ENCODE peak calls at places on chromosomes 3 and 15, in five cellular contexts. R is H1; V is stimulated activated CD4-positive, alpha-beta T cell treated with anti-CD3 and anti-CD28 coated beads, Interleukin-4, amount 100 ng/mL, for 24 hours; T is activated effector memory CD4-positive, alpha-beta T cell treated with Interleukin-2 at 50 U/mL for 16 hours; X is activated naive CD4-positive, alpha-beta T cell treated with anti-CD3 and anti-CD28 coated beads for 36 hours. K is an unnamed sample.

GRCh38 chr15:78789615-78790014 is 21.6 kb downstream of the ADAMTS7 start:
- DNase-seq in V (no peak), T (no peak), R (no peak), X (no peak), K (no peak)

GRCh38 chr3:52317601-52318000 is 1.5 kb downstream of the DNAH1 start:
- DNase-seq in X (peak; percentile 77), R (peak; percentile 56), T (peak; percentile 64), V (peak; percentile 70), K (peak; percentile 83)

GRCh38 chr3:180250172-180250571 is 213.4 kb upstream of the PEX5L start:
- DNase-seq in X (no peak), V (no peak), T (no peak), R (no peak), K (no peak)

GRCh38 chr3:55481918-55482495 is 5.1 kb downstream of the WNT5A start:
- DNase-seq in V (no peak), R (no peak), X (no peak), T (no peak), K (no peak)

GRCh38 chr3:174321549-174321948 is 537.6 kb upstream of the NAALADL2 start:
- DNase-seq in T (no peak), R (no peak), V (no peak), X (no peak), K (no peak)

GRCh38 chr3:8709801-8710524 is 23.6 kb upstream of the CAV3 start:
- DNase-seq in X (no peak), T (no peak), R (no peak), V (no peak), K (no peak)

GRCh38 chr3:129521702-129522101 is 6.7 kb upstream of the RHO start:
- DNase-seq in V (no peak), X (no peak), T (no peak), R (no peak), K (no peak)

GRCh38 chr3:49799761-49800160 is at the start of gene CDHR4:
- DNase-seq in X (no peak), V (no peak), T (no peak), R (no peak), K (no peak)

GRCh38 chr3:51380601-51381332 is 4.3 kb upstream of the MANF start:
- DNase-seq in T (no peak), X (no peak), R (no peak), V (no peak), K (no peak)

K was measured in iPS DF 6.9.